ENCODE peak calls at places on chromosomes 6 and 20, in seven cellular contexts. M is IMR-90, F is HCT116, E is DND-41, D is K562, Z is H9, S is mesenchymal stem cell. R is an unnamed sample. For H3K4me1, the result is how much of the 10 kb centered on the place peaks cover.

GRCh38 chr6:30169658-30170614 is 6.6 kb downstream of the TRIM15 start:
- DNase-seq in S (peak), D (peak), F (peak), Z (no peak), M (peak), E (peak), R (peak)

GRCh38 chr6:155040154-155040553 is 45.0 kb downstream of the TIAM2 start:
- DNase-seq in E (no peak), S (no peak), F (no peak), M (no peak), Z (peak), D (no peak), R (no peak)

GRCh38 chr20:29497261-29497671 is 1760.2 kb upstream of the DEFB115 start:
- DNase-seq in E (no peak), F (no peak), M (no peak), Z (no peak), D (peak), S (no peak), R (no peak)

GRCh38 chr6:34900321-34901031 is 11.4 kb downstream of the ANKS1A start:
- DNase-seq in S (no peak), E (no peak), F (no peak), M (no peak), D (no peak), Z (no peak), R (no peak)

GRCh38 chr6:126539022-126539421 is 199.1 kb downstream of the CENPW start:
- DNase-seq in M (peak), S (peak), Z (no peak), D (no peak), F (peak), E (no peak), R (peak)

GRCh38 chr6:84576029-84576428 is 188.4 kb downstream of the TBX18 start:
- DNase-seq in S (no peak), E (no peak), Z (no peak), D (no peak), F (no peak), M (no peak), R (no peak)

GRCh38 chr20:6845141-6845540 is 77.7 kb downstream of the BMP2 start:
- DNase-seq in Z (no peak), F (no peak), D (no peak), S (no peak), E (no peak), M (no peak), R (no peak)

GRCh38 chr20:57109151-57109953 is 157.1 kb downstream of the BMP7 start:
- DNase-seq in D (no peak), S (no peak), Z (no peak), F (no peak), M (no peak), E (no peak), R (no peak)

GRCh38 chr20:62196286-62196685 is 13.5 kb downstream of the MTG2 start:
- DNase-seq in S (no peak), E (no peak), D (no peak), M (no peak), F (no peak), Z (no peak), R (no peak)

GRCh38 chr20:4973330-4974097 is 27.8 kb downstream of the SLC23A2 start:
- DNase-seq in Z (no peak), M (peak), F (no peak), D (no peak), E (no peak), S (peak), R (no peak)

GRCh38 chr6:105807905-105808304 is 278.2 kb upstream of the PRDM1 start:
- DNase-seq in E (no peak), Z (no peak), F (no peak), M (no peak), D (no peak), S (no peak), R (no peak)

GRCh38 chr6:161374971-161375873 is 101.4 kb upstream of the AGPAT4 start:
- DNase-seq in E (no peak), M (no peak), S (no peak), D (peak), F (no peak), Z (peak), R (peak)

GRCh38 chr20:14062786-14063185 is 67.5 kb downstream of the MACROD2 start:
- DNase-seq in S (peak), E (no peak), F (no peak), M (no peak), D (no peak), Z (no peak), R (peak)

GRCh38 chr6:79946773-79947190 is 571 bp downstream of the ELOVL4 start:
- DNase-seq in M (peak), Z (peak), D (no peak), F (no peak), S (peak), E (peak), R (peak)

GRCh38 chr20:9147553-9148024 is 78.7 kb downstream of the PLCB4 start:
- DNase-seq in E (no peak), F (no peak), M (peak), D (peak), S (peak), Z (no peak), R (peak)

GRCh38 chr20:6660441-6660840 is 107.0 kb upstream of the BMP2 start:
- DNase-seq in Z (no peak), S (no peak), E (no peak), F (no peak), D (no peak), M (no peak), R (peak)

GRCh38 chr6:83430606-83431544 is at the start of gene ME1:
- DNase-seq in Z (peak), S (peak), F (peak), D (peak), E (no peak), M (peak), R (peak)

GRCh38 chr6:25232478-25232877 is 46.7 kb upstream of the CARMIL1 start:
- DNase-seq in D (no peak), F (no peak), E (no peak), Z (no peak), S (no peak), M (no peak), R (no peak)

GRCh38 chr6:168619560-168620314 is 178.8 kb downstream of the SMOC2 start:
- DNase-seq in M (no peak), Z (no peak), E (no peak), D (no peak), S (no peak), F (no peak), R (no peak)

GRCh38 chr6:16600701-16601100 is 160.6 kb downstream of the ATXN1 start:
- DNase-seq in E (no peak), F (no peak), Z (no peak), S (no peak), M (no peak), D (no peak), R (peak)

GRCh38 chr6:35973670-35974222 is 50.7 kb downstream of the SLC26A8 start:
- DNase-seq in D (peak), S (peak), E (no peak), Z (no peak), F (no peak), M (no peak), R (no peak)

GRCh38 chr6:119736680-119737079 is 387.1 kb upstream of the MAN1A1 start:
- DNase-seq in F (no peak), M (no peak), S (no peak), E (no peak), D (no peak), Z (no peak), R (no peak)

GRCh38 chr6:47407295-47408281 is 70.0 kb upstream of the CD2AP start:
- DNase-seq in Z (no peak), M (no peak), F (no peak), D (no peak), E (no peak), S (peak), R (peak)

GRCh38 chr6:43922423-43923375 is 152.7 kb downstream of the VEGFA start:
- DNase-seq in D (no peak), E (no peak), F (no peak), S (no peak), Z (no peak), M (no peak), R (no peak)

GRCh38 chr6:46011241-46012085 is 4.2 kb downstream of the CLIC5 start:
- DNase-seq in M (no peak), F (no peak), S (peak), E (peak), Z (no peak), D (no peak), R (no peak)

GRCh38 chr6:28393912-28394662 is 5.5 kb downstream of the ZSCAN12 start:
- DNase-seq in E (no peak), S (peak), M (peak), D (peak), F (no peak), Z (no peak), R (no peak)

GRCh38 chr20:40339661-40340449 is 349.2 kb downstream of the MAFB start:
- DNase-seq in F (no peak), E (no peak), Z (no peak), S (peak), D (no peak), M (no peak), R (no peak)

GRCh38 chr20:8431538-8432434 is 299.7 kb downstream of the PLCB1 start:
- DNase-seq in D (no peak), S (no peak), Z (peak), E (no peak), M (no peak), F (no peak), R (no peak)

GRCh38 chr20:11861479-11861878 is 56.2 kb upstream of the BTBD3 start:
- DNase-seq in Z (no peak), E (no peak), D (no peak), M (no peak), S (no peak), F (no peak), R (no peak)

GRCh38 chr6:46243754-46244153 is 73.0 kb upstream of the ENPP5 start:
- DNase-seq in Z (no peak), M (no peak), E (no peak), D (no peak), F (no peak), S (no peak), R (no peak)

GRCh38 chr20:11101243-11101642 is 427.4 kb upstream of the JAG1 start:
- DNase-seq in E (no peak), S (peak), Z (no peak), F (no peak), D (no peak), M (peak), R (peak)

GRCh38 chr6:32950449-32950848 is 2.4 kb downstream of the HLA-DMA start:
- DNase-seq in E (no peak), S (no peak), D (no peak), F (no peak), Z (no peak), M (no peak), R (no peak)

GRCh38 chr6:56690519-56691200 is 48.0 kb upstream of the DST start:
- DNase-seq in D (no peak), M (peak), Z (no peak), E (no peak), F (no peak), S (peak), R (peak)

GRCh38 chr20:46215913-46216707 is 92.2 kb downstream of the CDH22 start:
- DNase-seq in F (peak), S (peak), M (peak), E (no peak), Z (peak), D (peak), R (no peak)

GRCh38 chr6:158337332-158337731 is 25.1 kb downstream of the TULP4 start:
- DNase-seq in Z (no peak), M (no peak), D (no peak), E (no peak), S (no peak), F (no peak), R (no peak)

GRCh38 chr20:2816583-2817340 is 598 bp downstream of the TMEM239 start:
- DNase-seq in S (no peak), D (peak), E (peak), Z (peak), F (no peak), M (peak), R (no peak)

GRCh38 chr6:108665495-108666196 is 104.9 kb downstream of the FOXO3 start:
- DNase-seq in E (no peak), F (no peak), Z (no peak), D (no peak), M (no peak), S (no peak), R (peak)

GRCh38 chr6:158630944-158631616 is 13.5 kb downstream of the DYNLT1 start:
- DNase-seq in M (peak), F (no peak), Z (no peak), E (no peak), D (no peak), S (no peak), R (peak)

GRCh38 chr6:133055527-133055966 is 185.6 kb upstream of the EYA4 start:
- DNase-seq in M (no peak), Z (peak), D (no peak), S (no peak), E (no peak), F (no peak), R (no peak)

DNA sequence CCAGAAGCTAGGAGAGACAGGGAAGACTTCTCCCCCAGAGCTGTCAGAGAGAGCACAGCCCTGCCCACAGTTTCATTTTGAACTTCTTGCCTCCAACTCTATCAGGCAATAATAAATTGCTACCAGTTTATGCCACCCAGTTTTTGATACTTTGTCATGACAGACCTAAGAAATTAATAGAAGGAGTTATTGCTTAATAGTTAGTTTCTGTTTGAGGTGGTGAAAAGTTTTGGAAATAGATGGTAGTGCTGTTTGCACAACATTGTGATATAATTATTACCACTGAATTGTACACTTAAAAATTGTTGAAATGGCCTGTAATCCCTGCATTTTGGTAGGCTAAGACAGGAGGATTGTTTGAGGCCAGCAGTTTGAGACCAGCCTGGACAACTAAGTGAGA is 5.0 kb upstream of the MDFI start:
- DNase-seq in F (no peak), M (no peak), E (no peak), Z (no peak), D (no peak), S (no peak), R (no peak)
- H3K9ac ChIP-seq in F (no peak), M (no peak), E (no peak), Z (no peak), D (no peak), S (no peak), R (no peak)

GRCh38 chr20:54598351-54598750 is 123.0 kb downstream of the DOK5 start:
- DNase-seq in S (no peak), M (no peak), D (no peak), E (no peak), Z (no peak), F (no peak), R (no peak)
- H3K4me1 ChIP-seq in S (under half), M (under half), D (under half), E (under half), Z (under half), F (under half), R (under half)

DNA sequence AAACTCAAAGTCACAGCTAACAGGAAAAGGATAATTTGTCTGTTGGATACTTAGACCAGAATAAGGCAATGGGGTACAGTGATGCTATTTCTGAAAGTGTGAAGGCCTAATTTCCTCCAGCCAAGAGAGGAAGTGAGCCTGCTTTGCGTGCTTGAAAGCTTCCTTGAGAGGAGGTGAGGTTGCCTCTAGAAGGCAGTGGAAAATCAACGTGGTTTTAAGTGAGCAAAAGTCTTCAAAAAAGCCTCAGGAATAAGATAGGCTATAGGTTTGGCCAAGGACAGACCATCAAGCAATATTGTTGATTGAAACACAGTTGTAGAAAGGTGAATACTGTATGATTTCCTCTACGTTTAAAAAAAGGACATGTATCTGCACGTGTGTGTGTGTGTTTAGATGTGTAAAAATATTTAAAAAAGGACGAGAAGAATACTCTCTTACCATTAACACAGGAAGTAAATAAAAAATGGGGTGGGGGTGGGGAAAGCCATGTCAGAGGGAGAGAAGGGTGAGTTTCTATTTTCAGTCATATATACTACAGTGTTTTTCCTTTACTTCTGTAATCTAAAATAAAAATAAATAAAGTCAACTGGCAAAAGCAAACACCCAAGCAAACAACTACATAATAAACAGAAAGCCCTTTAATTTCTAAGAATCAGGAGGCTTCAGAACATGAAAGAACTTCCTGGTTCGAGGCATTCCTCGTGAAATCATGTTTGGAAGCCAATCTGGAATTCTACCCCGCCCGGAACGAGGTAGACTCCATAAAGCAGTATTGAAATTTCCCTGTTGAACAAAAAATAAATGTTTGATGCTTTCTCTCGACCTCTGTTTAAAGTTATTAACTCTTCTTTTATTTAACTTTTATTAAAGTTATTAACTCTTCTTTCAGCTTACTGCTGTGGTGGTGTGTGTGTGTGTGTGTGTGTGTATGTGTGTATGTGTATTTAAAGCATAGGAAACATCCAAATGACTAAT is 158.0 kb upstream of the ZNF217 start:
- DNase-seq in F (no peak), E (peak), Z (no peak), M (no peak), D (peak), S (peak), R (no peak)
- H3K9ac ChIP-seq in F (peak), E (peak), Z (no peak), M (peak), D (peak), S (peak), R (no peak)

GRCh38 chr20:44584103-44584690 is 1.8 kb downstream of the PKIG start:
- DNase-seq in F (no peak), E (no peak), S (no peak), Z (no peak), M (no peak), D (no peak), R (no peak)
- H3K4me1 ChIP-seq in F (under half), E (under half), S (under half), Z (under half), M (under half), D (under half), R (under half)

DNA sequence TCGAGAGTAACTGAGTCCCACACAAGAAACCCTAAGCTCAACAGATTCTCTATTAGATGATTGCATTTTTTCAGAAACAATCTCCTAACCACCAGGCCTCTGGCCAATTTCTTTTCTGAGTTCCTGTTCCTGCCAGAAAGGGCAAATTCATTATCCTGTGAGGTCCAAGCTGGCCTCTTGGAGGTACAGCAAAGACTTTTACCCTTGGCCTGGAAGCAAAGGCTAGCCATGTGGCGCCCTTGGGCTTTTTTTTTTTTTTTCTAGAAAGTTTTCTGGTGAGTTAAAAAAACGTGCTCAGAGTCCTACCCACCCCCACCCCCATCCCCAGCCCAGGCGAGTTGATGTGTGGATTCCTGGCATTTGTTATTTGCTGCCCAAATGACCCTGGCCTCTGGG is 59.0 kb upstream of the EEF1A1 start:
- DNase-seq in E (no peak), D (peak), F (peak), Z (peak), M (peak), S (peak), R (peak)
- H3K9ac ChIP-seq in E (no peak), D (peak), F (peak), Z (peak), M (peak), S (peak), R (peak)

GRCh38 chr6:2414885-2415523 is 169.6 kb upstream of the GMDS start:
- DNase-seq in Z (no peak), D (no peak), M (no peak), S (no peak), E (no peak), F (no peak), R (no peak)
- H3K4me1 ChIP-seq in Z (under half), D (under half), M (under half), S (under half), E (under half), F (under half), R (under half)

DNA sequence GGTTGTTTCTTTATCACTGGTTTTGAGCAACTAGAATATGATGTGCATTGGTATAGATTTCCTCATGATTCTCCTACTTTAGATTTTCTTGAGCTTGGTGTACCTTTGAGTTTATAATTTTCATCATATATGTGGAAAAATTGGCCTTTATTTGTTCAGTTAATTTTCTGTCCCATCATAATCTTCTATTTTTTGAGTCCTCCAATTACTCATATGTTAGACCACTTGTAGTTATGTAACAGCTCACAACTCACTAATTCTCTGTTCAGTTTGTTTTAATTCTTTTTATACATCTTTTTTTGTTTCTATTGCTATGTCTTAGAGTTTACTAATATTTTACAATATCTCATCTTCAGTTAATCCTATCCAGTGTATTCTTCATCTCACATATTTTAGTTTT is 81.3 kb upstream of the LAMA2 start:
- DNase-seq in S (no peak), F (no peak), E (no peak), D (no peak), M (no peak), Z (no peak), R (no peak)
- H3K9ac ChIP-seq in S (no peak), F (no peak), E (no peak), D (no peak), M (no peak), Z (no peak), R (no peak)

GRCh38 chr20:59645761-59646171 is 41.4 kb downstream of the PHACTR3 start:
- DNase-seq in Z (peak), E (no peak), M (no peak), D (no peak), S (no peak), F (no peak), R (no peak)

GRCh38 chr20:59650418-59650817 is 46.1 kb downstream of the PHACTR3 start:
- DNase-seq in F (no peak), E (no peak), M (no peak), S (no peak), Z (no peak), D (no peak), R (no peak)

GRCh38 chr20:59646487-59646886 is 42.1 kb downstream of the PHACTR3 start:
- DNase-seq in M (no peak), E (no peak), D (no peak), Z (no peak), F (no peak), S (no peak), R (no peak)

GRCh38 chr20:59647271-59647670 is 42.9 kb downstream of the PHACTR3 start:
- DNase-seq in F (no peak), M (no peak), Z (no peak), D (no peak), S (no peak), E (no peak), R (no peak)

GRCh38 chr20:59648720-59649119 is 44.4 kb downstream of the PHACTR3 start:
- DNase-seq in D (no peak), F (no peak), Z (no peak), M (no peak), E (no peak), S (no peak), R (no peak)
- H3K4me1 ChIP-seq in D (under half), F (under half), Z (under half), M (under half), E (under half), S (under half), R (under half)

GRCh38 chr6:140669321-140669720 is 1294.9 kb upstream of the CITED2 start:
- DNase-seq in S (no peak), M (peak), E (no peak), Z (no peak), F (no peak), D (no peak), R (no peak)

GRCh38 chr6:140671926-140672325 is 1297.5 kb upstream of the CITED2 start:
- DNase-seq in Z (no peak), E (no peak), M (no peak), S (no peak), D (peak), F (peak), R (peak)

GRCh38 chr6:140670013-140670412 is 1295.6 kb upstream of the CITED2 start:
- DNase-seq in S (no peak), E (no peak), F (no peak), M (peak), Z (no peak), D (no peak), R (peak)
- H3K9ac ChIP-seq in S (no peak), E (no peak), F (no peak), M (no peak), Z (no peak), D (no peak), R (no peak)